ENCODE peak calls at places on chromosomes 13 and 19, in eight cellular contexts. F is astrocyte; R is memory B cell; X is CD4-positive, CD25-positive, alpha-beta regulatory T cell; V is posterior cingulate gyrus; W is PC-3; Q is right cardiac atrium; T is neural progenitor cell. N is an unnamed sample.

GRCh38 chr13:66635526-66635925 is 594.6 kb downstream of the PCDH9 start:
- DNase-seq in F (peak; percentile 96), R (no peak), X (no peak), V (no peak), W (peak; percentile 69), Q (no peak), T (no peak), N (no peak)

GRCh38 chr19:57803594-57804325 is 11.0 kb downstream of the ZNF552 start:
- DNase-seq in F (peak; percentile 99), R (no peak), X (no peak), V (peak; percentile 9), W (peak; percentile 54), Q (peak; percentile 65), T (peak; percentile 95), N (no peak)

GRCh38 chr13:20882206-20882605 is 20.3 kb downstream of the XPO4 start:
- DNase-seq in F (peak; percentile 4), R (no peak), X (no peak), V (no peak), W (no peak), Q (no peak), T (peak; percentile 24), N (no peak)

GRCh38 chr13:30711375-30711774 is 24.0 kb upstream of the ALOX5AP start:
- DNase-seq in F (peak; percentile 61), R (no peak), X (no peak), V (no peak), W (peak; percentile 30), Q (no peak), T (no peak), N (no peak)

GRCh38 chr13:91748416-91749089 is 350.1 kb downstream of the GPC5 start:
- DNase-seq in F (no peak), R (no peak), X (no peak), V (no peak), W (no peak), Q (no peak), T (no peak), N (no peak)

GRCh38 chr19:38059897-38060296 is 152.9 kb downstream of the SIPA1L3 start:
- DNase-seq in F (no peak), R (no peak), X (peak; percentile 63), V (no peak), W (no peak), Q (no peak), T (no peak), N (no peak)

GRCh38 chr13:26718146-26718545 is 42.4 kb downstream of the GPR12 start:
- DNase-seq in F (no peak), R (no peak), X (no peak), V (no peak), W (no peak), Q (no peak), T (no peak), N (no peak)

GRCh38 chr13:89740994-89741678 is 1606.4 kb upstream of the MIR17HG start:
- DNase-seq in F (no peak), R (no peak), X (no peak), V (no peak), W (no peak), Q (peak; percentile 25), T (no peak), N (no peak)

GRCh38 chr13:33193428-33193974 is 92.1 kb downstream of the STARD13 start:
- DNase-seq in F (peak; percentile 75), R (no peak), X (no peak), V (no peak), W (no peak), Q (no peak), T (peak; percentile 73), N (no peak)

GRCh38 chr19:8132858-8133458 is 16.4 kb downstream of the FBN3 start:
- DNase-seq in F (no peak), R (no peak), X (no peak), V (no peak), W (peak; percentile 30), Q (no peak), T (no peak), N (no peak)

GRCh38 chr13:46812398-46812797 is 15.4 kb upstream of the ESD start:
- DNase-seq in F (no peak), R (no peak), X (no peak), V (no peak), W (no peak), Q (no peak), T (no peak), N (no peak)